ENCODE peak calls at places on chromosomes 11 and 22, in six cellular contexts. S is LoVo; B is stimulated activated CD8-positive, alpha-beta memory T cell treated with anti-CD3 and anti-CD28 coated beads, Interleukin-15, amount 100 ng/mL, for 1 hour; Z is fibroblast of the conjunctiva; R is activated CD4-positive, alpha-beta T cell treated with anti-CD3 and anti-CD28 coated beads, Interleukin-2, amount 50 U/mL, for 24 hours; M is Ammon's horn. Y is an unnamed sample.

GRCh38 chr11:68904458-68904847 is 762 bp downstream of the IGHMBP2 start:
- DNase-seq in Z (no peak), R (no peak), M (peak; percentile 18), S (no peak), B (no peak), Y (no peak)

GRCh38 chr11:65502274-65502851 is 3.5 kb downstream of the MALAT1 start:
- DNase-seq in B (no peak), Z (no peak), R (no peak), M (no peak), S (no peak), Y (no peak)

GRCh38 chr22:36330655-36331305 is 57.0 kb downstream of the MYH9 start:
- DNase-seq in R (no peak), S (no peak), Z (no peak), M (no peak), B (no peak), Y (no peak)

GRCh38 chr11:65779919-65780769 is 632 bp downstream of the AP5B1 start:
- DNase-seq in Z (peak; percentile 64), M (peak; percentile 66), B (peak; percentile 47), S (peak; percentile 80), R (peak; percentile 55), Y (peak; percentile 92)

GRCh38 chr11:76153609-76153949 is 52.7 kb downstream of the WNT11 start:
- DNase-seq in R (no peak), Z (no peak), S (no peak), M (peak; percentile 24), B (no peak), Y (peak; percentile 30)

GRCh38 chr11:38019072-38019775 is 1421.2 kb upstream of the RAG2 start:
- DNase-seq in B (no peak), R (no peak), S (no peak), M (no peak), Z (no peak), Y (peak; percentile 45)

GRCh38 chr22:32204856-32205722 is at the start of gene RFPL2:
- DNase-seq in R (no peak), M (peak; percentile 63), B (no peak), Z (no peak), S (peak; percentile 91), Y (no peak)

GRCh38 chr11:28976801-28977145 is 868.6 kb downstream of the METTL15 start:
- DNase-seq in M (no peak), S (no peak), B (no peak), R (no peak), Z (no peak), Y (no peak)

GRCh38 chr11:71251159-71251721 is 1.1 kb downstream of the SHANK2 start:
- DNase-seq in R (no peak), Z (no peak), B (no peak), M (no peak), S (no peak), Y (no peak)

GRCh38 chr11:68841718-68842426 is at the start of gene CPT1A:
- DNase-seq in R (peak; percentile 30), Z (no peak), B (peak; percentile 19), S (peak; percentile 85), M (peak; percentile 45), Y (peak; percentile 90)

GRCh38 chr11:120425527-120425926 is 86.0 kb upstream of the GRIK4 start:
- DNase-seq in R (no peak), S (no peak), M (no peak), Z (no peak), B (no peak), Y (no peak)

GRCh38 chr11:56089697-56090096 is 3.4 kb upstream of the OR8I2 start:
- DNase-seq in S (no peak), M (no peak), R (no peak), B (no peak), Z (no peak), Y (no peak)

GRCh38 chr22:24400726-24401596 is 26.4 kb upstream of the ADORA2A start:
- DNase-seq in B (no peak), Z (no peak), S (no peak), M (no peak), R (no peak), Y (no peak)

GRCh38 chr11:74701351-74701750 is 29.9 kb downstream of the CHRDL2 start:
- DNase-seq in Z (no peak), R (no peak), B (no peak), M (no peak), S (no peak), Y (no peak)

Y was measured in Right ventricle myocardium inferior.